ENCODE peak calls at places on chromosomes 2 and 18, in five cellular contexts. P is right lobe of liver, X is upper lobe of right lung, Y is H9, C is ovary. B is an unnamed sample.

GRCh38 chr2:57868619-57869139 is 177.9 kb upstream of the VRK2 start:
- DNase-seq in X (no peak), P (no peak), C (no peak), Y (no peak), B (no peak)

GRCh38 chr2:103401621-103402020 is 639.8 kb downstream of the TMEM182 start:
- DNase-seq in Y (peak; percentile 95), P (no peak), C (no peak), X (no peak), B (no peak)

GRCh38 chr2:217314021-217314460 is 454.2 kb upstream of the TNP1 start:
- DNase-seq in C (no peak), Y (no peak), X (no peak), P (no peak), B (no peak)

GRCh38 chr2:237408280-237408679 is 5.7 kb downstream of the COL6A3 start:
- DNase-seq in C (no peak), X (no peak), Y (no peak), P (no peak), B (no peak)

GRCh38 chr2:216108310-216108966 is 710 bp upstream of the XRCC5 start:
- DNase-seq in Y (peak; percentile 33), C (no peak), X (no peak), P (no peak), B (no peak)

GRCh38 chr18:55387139-55387984 is 200.6 kb downstream of the TCF4 start:
- DNase-seq in X (no peak), C (no peak), Y (no peak), P (no peak), B (no peak)

GRCh38 chr2:118459425-118459824 is 371.2 kb downstream of the INSIG2 start:
- DNase-seq in P (no peak), Y (no peak), X (no peak), C (no peak), B (no peak)

GRCh38 chr2:10951558-10952414 is 40.1 kb downstream of the KCNF1 start:
- DNase-seq in C (no peak), P (no peak), X (no peak), Y (no peak), B (no peak)

GRCh38 chr2:135030826-135031225 is 16.4 kb downstream of the MAP3K19 start:
- DNase-seq in C (no peak), X (no peak), Y (no peak), P (no peak), B (no peak)

GRCh38 chr2:131044078-131044756 is 49.0 kb downstream of the FAM168B start:
- DNase-seq in Y (no peak), P (no peak), C (no peak), X (peak; percentile 45), B (no peak)

GRCh38 chr2:96680561-96681141 is 38.1 kb downstream of the FER1L5 start:
- DNase-seq in Y (no peak), P (no peak), C (peak; percentile 21), X (no peak), B (no peak)

GRCh38 chr2:218618102-218618860 is 10.6 kb downstream of the PLCD4 start:
- DNase-seq in X (no peak), Y (no peak), C (no peak), P (no peak), B (no peak)

GRCh38 chr2:189483571-189484415 is 42.5 kb downstream of the WDR75 start:
- DNase-seq in P (no peak), C (no peak), Y (no peak), X (no peak), B (no peak)

GRCh38 chr2:231123362-231123898 is 1.4 kb downstream of the HTR2B start:
- DNase-seq in P (no peak), X (no peak), Y (no peak), C (no peak), B (no peak)

GRCh38 chr2:234427081-234428058 is 69.5 kb downstream of the ARL4C start:
- DNase-seq in Y (peak; percentile 71), P (no peak), C (no peak), X (no peak), B (no peak)

GRCh38 chr2:239026711-239027430 is 179.0 kb downstream of the TWIST2 start:
- DNase-seq in Y (peak; percentile 64), X (peak; percentile 46), C (no peak), P (no peak), B (peak; percentile 55)

GRCh38 chr2:11417946-11418585 is 47.9 kb downstream of the E2F6 start:
- DNase-seq in Y (no peak), X (no peak), P (no peak), C (no peak), B (no peak)

GRCh38 chr2:217489145-217489960 is 513.4 kb downstream of the TNS1 start:
- DNase-seq in X (no peak), C (no peak), P (no peak), Y (peak; percentile 24), B (no peak)

GRCh38 chr2:241733391-241734207 is 831 bp upstream of the D2HGDH start:
- DNase-seq in X (no peak), Y (no peak), P (no peak), C (no peak), B (no peak)

GRCh38 chr18:48106976-48107781 is 176.7 kb upstream of the SMAD2 start:
- DNase-seq in P (no peak), Y (peak; percentile 74), X (no peak), C (no peak), B (no peak)

GRCh38 chr2:237012577-237013237 is 73.0 kb upstream of the COPS8 start:
- DNase-seq in C (no peak), X (no peak), Y (no peak), P (no peak), B (no peak)

GRCh38 chr2:138327967-138328366 is 173.6 kb upstream of the SPOPL start:
- DNase-seq in P (no peak), X (no peak), Y (no peak), C (no peak), B (no peak)

GRCh38 chr18:3585656-3586509 is 135.9 kb downstream of the TGIF1 start:
- DNase-seq in P (peak; percentile 91), Y (peak; percentile 89), X (peak; percentile 89), C (peak; percentile 70), B (peak; percentile 79)

GRCh38 chr2:72143441-72144356 is 4.0 kb downstream of the CYP26B1 start:
- DNase-seq in X (peak; percentile 58), C (no peak), P (peak; percentile 43), Y (peak; percentile 57), B (no peak)

GRCh38 chr2:191012346-191012745 is 1.6 kb downstream of the STAT1 start:
- DNase-seq in P (no peak), X (no peak), Y (no peak), C (no peak), B (no peak)

GRCh38 chr2:96924775-96925747 is 55.2 kb upstream of the SEMA4C start:
- DNase-seq in P (no peak), X (no peak), C (no peak), Y (no peak), B (no peak)

GRCh38 chr2:19532797-19533196 is 174.4 kb upstream of the OSR1 start:
- DNase-seq in C (no peak), P (no peak), Y (no peak), X (no peak), B (no peak)

GRCh38 chr2:168584934-168585333 is 128.9 kb downstream of the CERS6 start:
- DNase-seq in P (no peak), X (no peak), C (no peak), Y (no peak), B (no peak)

GRCh38 chr2:162092656-162093556 is 18.9 kb upstream of the DPP4 start:
- DNase-seq in Y (no peak), X (no peak), P (no peak), C (no peak), B (no peak)

GRCh38 chr18:79695856-79696850 is 16.6 kb downstream of the CTDP1 start:
- DNase-seq in P (no peak), Y (no peak), C (no peak), X (no peak), B (no peak)

GRCh38 chr2:20304411-20304810 is 46.2 kb downstream of the PUM2 start:
- DNase-seq in P (no peak), Y (no peak), X (no peak), C (no peak), B (no peak)

GRCh38 chr2:29777164-29777563 is 144.2 kb downstream of the ALK start:
- DNase-seq in Y (no peak), C (no peak), P (no peak), X (no peak), B (no peak)

GRCh38 chr2:177264539-177265385 is at the start of gene NFE2L2:
- DNase-seq in X (peak; percentile 97), Y (peak; percentile 71), C (peak; percentile 98), P (peak; percentile 96), B (peak; percentile 89)

GRCh38 chr2:177264209-177264538 is 353 bp downstream of the NFE2L2 start:
- DNase-seq in P (no peak), X (peak; percentile 82), C (peak; percentile 74), Y (no peak), B (no peak)

GRCh38 chr2:177265834-177266817 is 1.6 kb upstream of the NFE2L2 start:
- DNase-seq in P (no peak), X (no peak), Y (no peak), C (no peak), B (no peak)

GRCh38 chr2:177263451-177264208 is 897 bp downstream of the NFE2L2 start:
- DNase-seq in C (peak; percentile 100), P (peak; percentile 99), X (peak; percentile 99), Y (peak; percentile 85), B (peak; percentile 99)

GRCh38 chr2:177265386-177265690 is 811 bp upstream of the NFE2L2 start:
- DNase-seq in C (no peak), P (no peak), X (no peak), Y (no peak), B (no peak)
- TF ChIP-seq CTCF in C (no peak), P (peak; percentile 33), X (peak; percentile 24), Y (peak; percentile 43), B (no peak)

DNA sequence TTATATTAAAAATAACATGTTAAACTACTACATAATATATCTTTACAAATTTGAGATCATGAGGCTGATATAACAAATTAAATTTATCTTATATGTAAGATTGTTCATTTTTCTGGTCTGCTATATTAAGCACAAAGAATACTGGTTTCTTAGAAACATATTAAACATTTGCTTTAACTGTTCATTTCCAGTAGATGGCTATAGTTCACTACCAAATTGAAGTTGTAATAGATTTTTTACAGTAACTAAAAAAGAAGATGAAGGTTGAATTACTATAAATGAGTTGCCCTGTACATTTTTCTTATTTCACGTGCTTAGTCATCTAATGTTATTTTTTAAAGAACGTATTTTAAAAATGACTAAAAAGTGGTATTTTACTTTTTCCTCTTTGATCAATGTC is 57.0 kb downstream of the ZNF407 start:
- DNase-seq in Y (no peak), P (no peak), C (no peak), X (no peak), B (no peak)
- TF ChIP-seq CTCF in Y (no peak), P (peak; percentile 20), C (no peak), X (peak; percentile 22), B (no peak)

GRCh38 chr2:27723372-27724144 is 48.0 kb upstream of the MRPL33 start:
- DNase-seq in C (peak; percentile 75), X (peak; percentile 71), Y (peak; percentile 76), P (peak; percentile 77), B (peak; percentile 70)
- TF ChIP-seq CTCF in C (peak; percentile 65), X (peak; percentile 85), Y (peak; percentile 78), P (peak; percentile 84), B (peak; percentile 88)

DNA sequence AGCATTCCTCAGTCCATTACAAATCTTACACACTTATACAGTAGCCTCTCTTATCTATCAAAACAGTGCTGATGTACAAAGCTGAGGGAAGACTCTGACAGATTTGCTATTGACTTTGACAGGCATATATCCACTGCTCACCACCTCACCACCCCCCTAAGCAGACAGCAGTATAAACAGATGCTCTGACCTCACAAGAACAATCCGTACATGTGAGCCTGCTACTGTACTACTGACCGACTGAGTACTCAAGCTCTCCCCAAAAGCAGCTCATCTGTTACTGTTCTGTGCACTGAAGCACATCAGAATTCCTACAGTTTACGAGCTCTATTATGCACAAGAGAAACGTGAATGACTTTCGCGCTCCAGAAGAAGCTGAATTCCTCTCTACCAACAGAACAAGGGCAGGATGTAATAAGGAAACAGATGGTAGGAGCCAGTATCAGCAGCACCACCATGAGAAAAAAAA is 95.6 kb upstream of the PDE1A start:
- DNase-seq in X (no peak), P (no peak), C (no peak), Y (no peak), B (no peak)
- TF ChIP-seq CTCF in X (no peak), P (no peak), C (no peak), Y (no peak), B (no peak)

B was measured in tibial artery.